ENCODE peak calls at places on chromosomes 1 and 21, in eight cellular contexts. One of them, this sample, is unnamed.

GRCh38 chr1:15020943-15021745 is 132.4 kb upstream of the TMEM51 start:
- DNase-seq in transverse colon: no peak
- DNase-seq in Peyer's patch: no peak
- DNase-seq in IMR-90: no peak
- DNase-seq in ovary: no peak
- DNase-seq in stomach: no peak
- DNase-seq in adrenal gland: no peak
- DNase-seq in GM12891: no peak
- DNase-seq in this sample: no peak

GRCh38 chr1:44240802-44241671 is 27.8 kb downstream of the DMAP1 start:
- DNase-seq in transverse colon: peak
- DNase-seq in Peyer's patch: peak
- DNase-seq in IMR-90: no peak
- DNase-seq in ovary: no peak
- DNase-seq in stomach: no peak
- DNase-seq in adrenal gland: no peak
- DNase-seq in GM12891: no peak
- DNase-seq in this sample: peak

GRCh38 chr1:24294228-24294672 is 24.9 kb upstream of the GRHL3 start:
- DNase-seq in transverse colon: peak
- DNase-seq in Peyer's patch: peak
- DNase-seq in IMR-90: peak
- DNase-seq in ovary: no peak
- DNase-seq in stomach: no peak
- DNase-seq in adrenal gland: peak
- DNase-seq in GM12891: no peak
- DNase-seq in this sample: no peak

GRCh38 chr1:14220324-14220723 is 378.2 kb upstream of the KAZN start:
- DNase-seq in transverse colon: no peak
- DNase-seq in Peyer's patch: no peak
- DNase-seq in IMR-90: no peak
- DNase-seq in ovary: no peak
- DNase-seq in stomach: no peak
- DNase-seq in adrenal gland: no peak
- DNase-seq in GM12891: no peak
- DNase-seq in this sample: no peak

GRCh38 chr1:117346206-117346928 is 20.9 kb upstream of the MAN1A2 start:
- DNase-seq in transverse colon: no peak
- DNase-seq in Peyer's patch: no peak
- DNase-seq in IMR-90: peak
- DNase-seq in ovary: no peak
- DNase-seq in stomach: no peak
- DNase-seq in adrenal gland: no peak
- DNase-seq in GM12891: no peak
- DNase-seq in this sample: no peak

GRCh38 chr1:225603538-225604354 is 49.2 kb downstream of the ENAH start:
- DNase-seq in transverse colon: no peak
- DNase-seq in Peyer's patch: no peak
- DNase-seq in IMR-90: peak
- DNase-seq in ovary: no peak
- DNase-seq in stomach: no peak
- DNase-seq in adrenal gland: no peak
- DNase-seq in GM12891: no peak
- DNase-seq in this sample: no peak

GRCh38 chr1:22641906-22642636 is 1.4 kb upstream of the C1QC start:
- DNase-seq in transverse colon: peak
- DNase-seq in Peyer's patch: peak
- DNase-seq in IMR-90: peak
- DNase-seq in ovary: peak
- DNase-seq in stomach: peak
- DNase-seq in adrenal gland: peak
- DNase-seq in GM12891: peak
- DNase-seq in this sample: peak

GRCh38 chr1:66434096-66434495 is 99.9 kb upstream of the SGIP1 start:
- DNase-seq in transverse colon: no peak
- DNase-seq in Peyer's patch: no peak
- DNase-seq in IMR-90: peak
- DNase-seq in ovary: no peak
- DNase-seq in stomach: no peak
- DNase-seq in adrenal gland: no peak
- DNase-seq in GM12891: no peak
- DNase-seq in this sample: no peak

GRCh38 chr1:157944666-157945280 is 48.7 kb upstream of the KIRREL1 start:
- DNase-seq in transverse colon: no peak
- DNase-seq in Peyer's patch: no peak
- DNase-seq in IMR-90: no peak
- DNase-seq in ovary: no peak
- DNase-seq in stomach: no peak
- DNase-seq in adrenal gland: no peak
- DNase-seq in GM12891: no peak
- DNase-seq in this sample: no peak

GRCh38 chr1:207999274-207999915 is 88.5 kb upstream of the CD34 start:
- DNase-seq in transverse colon: no peak
- DNase-seq in Peyer's patch: no peak
- DNase-seq in IMR-90: no peak
- DNase-seq in ovary: no peak
- DNase-seq in stomach: no peak
- DNase-seq in adrenal gland: no peak
- DNase-seq in GM12891: no peak
- DNase-seq in this sample: no peak

GRCh38 chr1:47764461-47765046 is 232.6 kb downstream of the TRABD2B start:
- DNase-seq in transverse colon: no peak
- DNase-seq in Peyer's patch: no peak
- DNase-seq in IMR-90: no peak
- DNase-seq in ovary: no peak
- DNase-seq in stomach: no peak
- DNase-seq in adrenal gland: no peak
- DNase-seq in GM12891: no peak
- DNase-seq in this sample: no peak

GRCh38 chr1:195851016-195851591 is 757.1 kb downstream of the KCNT2 start:
- DNase-seq in transverse colon: no peak
- DNase-seq in Peyer's patch: no peak
- DNase-seq in IMR-90: no peak
- DNase-seq in ovary: no peak
- DNase-seq in stomach: no peak
- DNase-seq in adrenal gland: no peak
- DNase-seq in GM12891: no peak
- DNase-seq in this sample: no peak

GRCh38 chr1:1225238-1225845 is 6.5 kb downstream of the SDF4 start:
- DNase-seq in transverse colon: peak
- DNase-seq in Peyer's patch: no peak
- DNase-seq in IMR-90: no peak
- DNase-seq in ovary: no peak
- DNase-seq in stomach: peak
- DNase-seq in adrenal gland: no peak
- DNase-seq in GM12891: no peak
- DNase-seq in this sample: no peak

GRCh38 chr21:15160136-15160535 is 95.3 kb upstream of the NRIP1 start:
- DNase-seq in transverse colon: no peak
- DNase-seq in Peyer's patch: no peak
- DNase-seq in IMR-90: no peak
- DNase-seq in ovary: no peak
- DNase-seq in stomach: no peak
- DNase-seq in adrenal gland: no peak
- DNase-seq in GM12891: no peak
- DNase-seq in this sample: no peak

DNA sequence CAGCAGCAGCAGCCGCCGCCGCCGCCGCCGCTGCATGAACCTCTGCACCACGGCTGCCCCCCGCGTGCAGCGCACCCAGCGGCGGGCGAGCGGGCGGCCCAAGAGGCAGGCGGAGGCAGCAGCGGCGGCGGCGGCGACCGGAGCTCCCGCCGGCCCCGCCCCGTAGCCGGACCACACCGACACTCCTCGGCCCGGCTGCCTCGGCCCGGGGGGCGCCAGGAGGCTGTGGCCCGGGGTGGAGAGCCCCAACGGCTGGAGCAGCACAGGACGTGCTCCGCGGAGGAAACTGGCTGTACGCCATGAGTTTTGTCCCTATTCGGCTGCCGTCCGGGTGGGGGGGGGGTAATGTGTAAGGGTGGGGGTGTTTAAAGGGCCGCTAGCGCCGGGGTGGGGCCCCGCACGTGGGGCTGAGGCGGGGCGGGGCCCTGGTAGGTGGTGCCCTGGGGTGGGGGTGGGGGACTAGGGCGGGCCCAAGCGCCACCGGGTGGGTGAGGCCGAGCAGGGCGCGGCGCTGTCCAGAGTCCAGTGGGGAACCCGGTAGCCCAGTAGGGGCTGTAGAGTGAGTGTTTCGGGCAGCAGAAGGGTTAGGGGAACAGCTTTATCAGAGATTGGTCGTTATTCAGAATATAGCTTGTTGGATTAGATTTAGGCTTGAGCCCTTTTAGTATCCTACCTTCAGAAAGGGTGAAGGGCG is at the start of gene FAM78B:
- DNase-seq in transverse colon: peak
- DNase-seq in Peyer's patch: peak
- DNase-seq in IMR-90: peak
- DNase-seq in ovary: peak
- DNase-seq in stomach: peak
- DNase-seq in adrenal gland: peak
- DNase-seq in GM12891: peak
- DNase-seq in this sample: peak
- TF ChIP-seq POLR2A in transverse colon: peak
- TF ChIP-seq POLR2A in Peyer's patch: no peak
- TF ChIP-seq POLR2A in IMR-90: no peak
- TF ChIP-seq POLR2A in ovary: no peak
- TF ChIP-seq POLR2A in stomach: no peak
- TF ChIP-seq POLR2A in adrenal gland: no peak
- TF ChIP-seq POLR2A in GM12891: no peak
- TF ChIP-seq POLR2A in this sample: no peak

DNA sequence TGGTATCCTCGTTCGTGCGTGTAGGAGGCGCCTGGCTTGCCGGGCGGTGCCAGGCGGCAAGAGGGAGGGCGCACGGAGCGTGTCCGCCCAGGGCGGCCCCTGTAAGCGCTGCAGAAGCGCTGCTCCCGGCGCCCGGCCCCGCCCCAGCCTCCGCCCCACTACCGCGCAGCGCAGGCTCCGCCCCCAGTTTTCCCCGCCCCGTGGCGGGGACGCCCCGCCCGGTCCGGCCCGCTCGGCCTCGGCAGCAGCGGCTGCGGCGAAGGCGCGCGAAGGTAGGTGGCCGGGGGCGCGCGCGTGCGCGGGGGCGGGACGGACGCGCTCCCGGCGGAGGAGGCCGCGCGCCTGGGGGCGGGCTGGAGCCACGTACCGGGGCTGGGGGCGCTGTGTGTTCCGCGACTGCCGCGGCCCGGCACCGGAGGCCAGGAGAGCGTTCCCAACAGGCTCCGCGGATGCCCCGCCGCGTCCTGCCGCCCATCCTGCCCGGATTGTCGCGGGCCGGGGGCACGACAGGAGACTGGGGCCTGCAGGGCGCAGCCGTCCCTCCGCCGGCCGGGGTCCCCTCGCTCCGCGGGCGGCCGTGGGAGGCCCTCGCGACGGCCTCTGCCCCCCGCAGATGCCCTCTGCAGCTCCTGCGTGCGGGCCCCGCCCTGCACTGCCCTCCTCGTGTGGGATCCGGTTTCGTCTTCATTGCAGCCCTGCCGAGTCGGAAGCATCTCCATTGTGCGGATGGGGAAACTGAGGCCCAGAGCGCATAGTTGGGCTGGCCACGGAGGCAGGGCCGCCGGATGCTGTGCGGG is 7.7 kb upstream of the CROCC start:
- DNase-seq in transverse colon: peak
- DNase-seq in Peyer's patch: peak
- DNase-seq in IMR-90: peak
- DNase-seq in ovary: peak
- DNase-seq in stomach: peak
- DNase-seq in adrenal gland: peak
- DNase-seq in GM12891: peak
- DNase-seq in this sample: peak
- TF ChIP-seq POLR2A in transverse colon: peak
- TF ChIP-seq POLR2A in Peyer's patch: peak
- TF ChIP-seq POLR2A in IMR-90: peak
- TF ChIP-seq POLR2A in ovary: peak
- TF ChIP-seq POLR2A in stomach: no peak
- TF ChIP-seq POLR2A in adrenal gland: peak
- TF ChIP-seq POLR2A in GM12891: no peak
- TF ChIP-seq POLR2A in this sample: no peak

GRCh38 chr1:16153110-16153998 is 2.5 kb downstream of the EPHA2 start:
- DNase-seq in transverse colon: no peak
- DNase-seq in Peyer's patch: no peak
- DNase-seq in IMR-90: no peak
- DNase-seq in ovary: no peak
- DNase-seq in stomach: no peak
- DNase-seq in adrenal gland: no peak
- DNase-seq in GM12891: no peak
- DNase-seq in this sample: no peak

GRCh38 chr1:16153999-16154673 is 1.7 kb downstream of the EPHA2 start:
- DNase-seq in transverse colon: no peak
- DNase-seq in Peyer's patch: no peak
- DNase-seq in IMR-90: no peak
- DNase-seq in ovary: no peak
- DNase-seq in stomach: no peak
- DNase-seq in adrenal gland: no peak
- DNase-seq in GM12891: no peak
- DNase-seq in this sample: no peak

GRCh38 chr1:16156848-16157495 is 1.1 kb upstream of the EPHA2 start:
- DNase-seq in transverse colon: no peak
- DNase-seq in Peyer's patch: no peak
- DNase-seq in IMR-90: peak
- DNase-seq in ovary: no peak
- DNase-seq in stomach: no peak
- DNase-seq in adrenal gland: no peak
- DNase-seq in GM12891: no peak
- DNase-seq in this sample: no peak

GRCh38 chr1:16158025-16158424 is 2.2 kb upstream of the EPHA2 start:
- DNase-seq in transverse colon: no peak
- DNase-seq in Peyer's patch: no peak
- DNase-seq in IMR-90: no peak
- DNase-seq in ovary: no peak
- DNase-seq in stomach: no peak
- DNase-seq in adrenal gland: no peak
- DNase-seq in GM12891: no peak
- DNase-seq in this sample: no peak

GRCh38 chr1:16155537-16156410 is at the start of gene EPHA2:
- DNase-seq in transverse colon: peak
- DNase-seq in Peyer's patch: peak
- DNase-seq in IMR-90: peak
- DNase-seq in ovary: peak
- DNase-seq in stomach: peak
- DNase-seq in adrenal gland: peak
- DNase-seq in GM12891: no peak
- DNase-seq in this sample: no peak
- TF ChIP-seq POLR2A in transverse colon: peak
- TF ChIP-seq POLR2A in Peyer's patch: peak
- TF ChIP-seq POLR2A in IMR-90: peak
- TF ChIP-seq POLR2A in ovary: peak
- TF ChIP-seq POLR2A in stomach: peak
- TF ChIP-seq POLR2A in adrenal gland: peak
- TF ChIP-seq POLR2A in GM12891: no peak
- TF ChIP-seq POLR2A in this sample: no peak

DNA sequence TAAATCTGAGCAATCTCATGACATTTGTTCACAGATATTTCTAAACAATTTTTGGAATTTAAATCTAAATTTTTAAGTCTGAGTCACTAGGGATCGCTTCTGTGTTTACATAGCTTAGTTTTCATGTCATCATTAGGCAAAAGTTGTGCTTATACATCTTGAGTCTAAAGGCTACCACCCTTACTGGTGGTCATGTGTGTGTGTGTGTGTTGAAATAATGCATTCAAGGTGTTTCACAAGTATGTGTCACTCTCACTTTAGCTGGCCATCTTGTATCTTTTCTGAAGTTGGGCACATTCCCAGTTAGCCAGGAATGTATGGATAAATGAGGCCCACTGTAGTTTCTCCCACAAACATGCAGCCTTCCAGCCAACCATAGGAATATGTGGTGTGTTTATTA is 1162.5 kb upstream of the PRMT6 start:
- DNase-seq in transverse colon: no peak
- DNase-seq in Peyer's patch: no peak
- DNase-seq in IMR-90: peak
- DNase-seq in ovary: no peak
- DNase-seq in stomach: no peak
- DNase-seq in adrenal gland: no peak
- DNase-seq in GM12891: no peak
- DNase-seq in this sample: no peak
- TF ChIP-seq POLR2A in transverse colon: no peak
- TF ChIP-seq POLR2A in Peyer's patch: no peak
- TF ChIP-seq POLR2A in IMR-90: no peak
- TF ChIP-seq POLR2A in ovary: no peak
- TF ChIP-seq POLR2A in stomach: no peak
- TF ChIP-seq POLR2A in adrenal gland: no peak
- TF ChIP-seq POLR2A in GM12891: no peak
- TF ChIP-seq POLR2A in this sample: no peak